ENCODE peak calls at places on chromosome 17, in five cellular contexts. R, Z, S, I and W are unnamed samples.

GRCh38 chr17:28407130-28407973 is 1.3 kb upstream of the SLC46A1 start:
- DNase-seq in R (no peak), Z (no peak), S (no peak), I (no peak), W (no peak)

GRCh38 chr17:80593171-80593570 is 48.5 kb downstream of the RPTOR start:
- DNase-seq in R (no peak), Z (no peak), S (no peak), I (no peak), W (no peak)

GRCh38 chr17:44113868-44114840 is 9.3 kb downstream of the HDAC5 start:
- DNase-seq in R (no peak), Z (no peak), S (no peak), I (no peak), W (no peak)

GRCh38 chr17:1948517-1948825 is 76.7 kb downstream of the RTN4RL1 start:
- DNase-seq in R (no peak), Z (no peak), S (no peak), I (no peak), W (no peak)

GRCh38 chr17:75853410-75853809 is 1.7 kb downstream of the WBP2 start:
- DNase-seq in R (peak; percentile 71), Z (no peak), S (no peak), I (no peak), W (no peak)

GRCh38 chr17:15092762-15093161 is 172.4 kb downstream of the PMP22 start:
- DNase-seq in R (peak; percentile 10), Z (no peak), S (no peak), I (no peak), W (no peak)

GRCh38 chr17:64326420-64327054 is 63.5 kb upstream of the TEX2 start:
- DNase-seq in R (no peak), Z (no peak), S (no peak), I (peak; percentile 100), W (no peak)

GRCh38 chr17:79042421-79043190 is 18.6 kb downstream of the C1QTNF1 start:
- DNase-seq in R (peak; percentile 35), Z (peak; percentile 40), S (peak; percentile 66), I (peak; percentile 48), W (peak; percentile 59)

GRCh38 chr17:9174779-9175574 is 153.7 kb downstream of the NTN1 start:
- DNase-seq in R (no peak), Z (no peak), S (no peak), I (no peak), W (no peak)

GRCh38 chr17:6648181-6648580 is 3.2 kb downstream of the MED31 start:
- DNase-seq in R (peak; percentile 48), Z (no peak), S (no peak), I (peak; percentile 20), W (no peak)

GRCh38 chr17:61770043-61770442 is 93.3 kb downstream of the BRIP1 start:
- DNase-seq in R (peak; percentile 72), Z (no peak), S (no peak), I (no peak), W (no peak)

GRCh38 chr17:49146620-49147306 is 14.2 kb downstream of the B4GALNT2 start:
- DNase-seq in R (peak; percentile 98), Z (no peak), S (no peak), I (no peak), W (no peak)